ENCODE peak calls at places on chromosomes 16 and 17, in four cellular contexts. S, A, Y and W are unnamed samples.

GRCh38 chr17:79174905-79175856 is 100.6 kb downstream of the ENGASE start:
- DNase-seq in S (no peak), A (peak), Y (no peak), W (peak)

GRCh38 chr16:27179500-27180072 is 23.7 kb upstream of the KDM8 start:
- DNase-seq in S (peak), A (peak), Y (peak), W (peak)

GRCh38 chr17:51325471-51325870 is 65.1 kb downstream of the UTP18 start:
- DNase-seq in S (no peak), A (no peak), Y (no peak), W (no peak)

GRCh38 chr17:15247891-15248529 is 17.1 kb downstream of the PMP22 start:
- DNase-seq in S (no peak), A (peak), Y (no peak), W (no peak)

GRCh38 chr16:15601212-15601879 is 41.6 kb downstream of the MARF1 start:
- DNase-seq in S (no peak), A (no peak), Y (no peak), W (no peak)

GRCh38 chr16:82735176-82735575 is 108.4 kb downstream of the CDH13 start:
- DNase-seq in S (no peak), A (no peak), Y (no peak), W (no peak)

GRCh38 chr17:16287563-16288027 is 65.7 kb downstream of the CENPV start:
- DNase-seq in S (no peak), A (peak), Y (peak), W (peak)

GRCh38 chr16:50925758-50926357 is 184.0 kb downstream of the CYLD start:
- DNase-seq in S (no peak), A (peak), Y (no peak), W (no peak)

GRCh38 chr17:57044976-57045867 is 39.8 kb upstream of the AKAP1 start:
- DNase-seq in S (no peak), A (no peak), Y (no peak), W (no peak)

GRCh38 chr16:54297154-54297553 is 10.6 kb upstream of the IRX3 start:
- DNase-seq in S (no peak), A (no peak), Y (no peak), W (no peak)

GRCh38 chr16:13561276-13561675 is 358.7 kb upstream of the ERCC4 start:
- DNase-seq in S (no peak), A (no peak), Y (no peak), W (no peak)

GRCh38 chr17:37292429-37293139 is 83.2 kb upstream of the C17orf78 start:
- DNase-seq in S (no peak), A (no peak), Y (peak), W (no peak)

GRCh38 chr17:78034429-78035091 is 76.1 kb downstream of the TNRC6C start:
- DNase-seq in S (no peak), A (peak), Y (no peak), W (peak)

GRCh38 chr17:42248351-42249179 is 27.6 kb downstream of the STAT5B start:
- DNase-seq in S (peak), A (no peak), Y (peak), W (peak)

GRCh38 chr17:47218896-47219430 is 9.8 kb downstream of the MYL4 start:
- DNase-seq in S (no peak), A (no peak), Y (no peak), W (no peak)

GRCh38 chr17:5391678-5392077 is 27.8 kb downstream of the NUP88 start:
- DNase-seq in S (no peak), A (no peak), Y (no peak), W (no peak)

GRCh38 chr16:65702707-65703402 is 581.0 kb upstream of the CDH11 start:
- DNase-seq in S (no peak), A (no peak), Y (no peak), W (no peak)

GRCh38 chr16:11141409-11142260 is 114.4 kb downstream of the SOCS1 start:
- DNase-seq in S (no peak), A (no peak), Y (no peak), W (no peak)

GRCh38 chr17:5184284-5184683 is 7.4 kb downstream of the ZNF594 start:
- DNase-seq in S (no peak), A (no peak), Y (no peak), W (no peak)

GRCh38 chr17:35184274-35184673 is 9.9 kb downstream of the SLC35G3 start:
- DNase-seq in S (no peak), A (no peak), Y (no peak), W (no peak)

GRCh38 chr17:68909066-68909465 is 46.1 kb downstream of the ABCA8 start:
- DNase-seq in S (peak), A (peak), Y (peak), W (peak)

GRCh38 chr17:77282524-77283515 is 142.1 kb downstream of the SEC14L1 start:
- DNase-seq in S (peak), A (no peak), Y (peak), W (no peak)

DNA sequence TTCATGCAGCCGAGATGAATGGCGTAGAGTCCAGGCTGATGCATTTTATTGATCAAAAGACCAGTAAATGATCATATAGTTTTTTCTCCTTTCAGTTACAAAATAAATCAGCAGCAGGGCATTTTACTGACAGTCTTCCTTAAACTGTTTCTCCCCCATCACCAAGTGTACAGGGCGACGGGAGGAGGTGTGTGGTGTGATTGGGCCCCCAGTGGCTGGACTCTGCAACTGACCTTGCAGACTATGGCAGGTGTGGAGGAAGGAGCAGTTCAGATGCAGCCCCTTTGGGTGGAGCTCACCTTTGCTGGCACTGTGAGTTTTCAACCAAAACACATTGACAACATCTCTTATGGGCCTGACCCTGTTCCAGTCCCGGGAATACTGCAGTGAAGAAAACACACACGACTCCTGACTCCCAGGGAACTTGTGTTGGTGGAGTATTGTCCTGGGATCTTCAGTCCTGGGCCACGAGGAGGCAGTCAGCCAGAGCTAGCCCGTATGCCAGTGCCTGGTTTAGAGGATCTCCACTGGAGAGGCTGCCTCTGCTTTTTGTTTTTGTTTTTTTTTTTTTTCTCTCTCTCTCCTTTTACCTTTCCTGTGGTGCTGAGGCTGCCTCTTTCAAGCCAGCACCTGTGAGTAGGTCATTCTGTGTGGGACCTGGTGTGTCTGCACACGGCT is 29.8 kb downstream of the KIAA0513 start:
- DNase-seq in S (no peak), A (no peak), Y (no peak), W (no peak)
- TF ChIP-seq CTCF in S (no peak), A (peak), Y (no peak), W (no peak)

GRCh38 chr17:17751996-17752821 is 71.0 kb downstream of the RAI1 start:
- DNase-seq in S (peak), A (peak), Y (peak), W (peak)
- TF ChIP-seq CTCF in S (peak), A (peak), Y (peak), W (peak)

DNA sequence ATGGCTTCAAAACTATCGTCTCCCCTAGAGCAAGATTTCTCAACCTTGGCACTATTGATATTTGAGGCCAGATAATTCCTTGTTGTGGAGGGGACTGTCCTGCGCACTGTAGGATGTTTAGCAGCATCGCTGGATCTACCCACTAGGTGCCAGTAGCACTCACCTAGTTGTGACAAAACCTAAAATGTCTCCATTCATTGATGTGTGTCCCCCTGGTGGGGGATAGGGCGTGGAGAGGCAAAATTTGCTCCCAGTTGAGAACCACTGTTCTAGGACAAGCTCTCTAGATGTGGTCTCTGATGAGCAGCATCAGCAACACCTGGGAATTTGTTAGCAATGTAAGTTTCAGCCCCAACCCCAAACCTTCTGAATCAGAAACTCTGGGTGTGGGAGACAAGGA is 259.0 kb downstream of the XYLT1 start:
- DNase-seq in S (no peak), A (no peak), Y (no peak), W (peak)
- TF ChIP-seq CTCF in S (no peak), A (peak), Y (no peak), W (peak)

DNA sequence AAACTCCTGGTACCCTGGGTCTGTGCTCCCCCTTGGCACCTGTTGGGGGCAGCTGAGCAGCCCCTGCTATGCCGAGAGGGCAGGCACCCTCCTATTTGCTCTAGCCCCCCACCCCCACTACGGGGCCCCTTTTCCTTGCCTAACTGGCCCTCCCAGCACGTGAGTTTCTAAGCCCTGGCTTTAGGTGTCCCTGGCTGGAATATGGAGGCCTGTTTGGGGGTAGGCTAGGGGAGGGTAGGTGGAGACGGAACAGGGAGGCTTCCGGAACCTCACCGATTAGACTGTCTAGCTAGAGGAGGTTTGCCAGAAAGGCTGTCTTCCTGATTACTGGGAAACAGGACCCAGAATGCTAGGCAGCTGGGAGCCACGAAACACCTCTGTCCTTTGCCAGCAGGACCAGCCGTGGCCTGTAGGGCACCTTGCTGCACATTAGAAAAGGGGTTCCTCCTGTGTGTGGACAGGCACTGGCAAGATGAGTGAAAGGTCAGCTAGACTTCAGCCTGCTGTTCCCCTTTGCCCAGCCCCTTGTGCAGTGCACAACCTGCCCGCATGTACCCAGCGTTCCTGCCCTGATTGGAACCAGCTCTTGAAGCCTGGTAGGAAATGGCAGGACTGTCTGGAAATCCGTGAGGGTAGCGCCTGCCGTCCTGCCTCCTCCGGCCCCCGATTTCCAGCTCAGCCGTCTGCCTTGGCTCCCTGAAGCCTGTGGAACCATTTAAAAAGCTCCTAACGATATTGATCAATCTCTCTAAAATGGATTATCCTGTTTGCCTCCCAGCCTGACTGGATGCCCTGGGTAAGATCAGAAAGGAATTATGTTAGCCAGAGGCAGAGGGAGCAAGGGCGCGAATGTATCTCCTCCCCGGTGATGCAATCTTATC is 83.4 kb upstream of the GSE1 start:
- DNase-seq in S (no peak), A (no peak), Y (no peak), W (no peak)
- TF ChIP-seq CTCF in S (no peak), A (no peak), Y (no peak), W (no peak)

DNA sequence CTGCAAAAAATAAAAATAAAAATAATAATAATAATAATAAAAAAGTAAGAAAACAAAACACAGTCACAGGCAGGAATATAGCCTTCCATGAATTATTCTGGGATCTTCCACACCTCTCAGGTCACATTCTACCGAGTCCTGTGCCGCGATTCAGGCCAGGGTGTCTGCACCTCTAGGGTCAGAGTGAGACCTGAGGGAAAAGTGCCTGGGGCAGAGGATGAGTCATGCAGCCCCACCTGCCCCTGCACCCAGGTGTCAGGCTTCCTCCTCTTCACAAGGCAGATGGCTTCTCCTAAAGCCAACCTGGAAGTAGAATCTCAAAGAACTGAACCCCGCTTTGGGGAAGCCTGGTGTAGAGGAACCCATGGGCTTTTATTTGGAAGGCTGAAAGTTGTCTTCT is 283.7 kb downstream of the CPPED1 start:
- DNase-seq in S (no peak), A (no peak), Y (no peak), W (no peak)
- TF ChIP-seq CTCF in S (no peak), A (no peak), Y (no peak), W (no peak)

DNA sequence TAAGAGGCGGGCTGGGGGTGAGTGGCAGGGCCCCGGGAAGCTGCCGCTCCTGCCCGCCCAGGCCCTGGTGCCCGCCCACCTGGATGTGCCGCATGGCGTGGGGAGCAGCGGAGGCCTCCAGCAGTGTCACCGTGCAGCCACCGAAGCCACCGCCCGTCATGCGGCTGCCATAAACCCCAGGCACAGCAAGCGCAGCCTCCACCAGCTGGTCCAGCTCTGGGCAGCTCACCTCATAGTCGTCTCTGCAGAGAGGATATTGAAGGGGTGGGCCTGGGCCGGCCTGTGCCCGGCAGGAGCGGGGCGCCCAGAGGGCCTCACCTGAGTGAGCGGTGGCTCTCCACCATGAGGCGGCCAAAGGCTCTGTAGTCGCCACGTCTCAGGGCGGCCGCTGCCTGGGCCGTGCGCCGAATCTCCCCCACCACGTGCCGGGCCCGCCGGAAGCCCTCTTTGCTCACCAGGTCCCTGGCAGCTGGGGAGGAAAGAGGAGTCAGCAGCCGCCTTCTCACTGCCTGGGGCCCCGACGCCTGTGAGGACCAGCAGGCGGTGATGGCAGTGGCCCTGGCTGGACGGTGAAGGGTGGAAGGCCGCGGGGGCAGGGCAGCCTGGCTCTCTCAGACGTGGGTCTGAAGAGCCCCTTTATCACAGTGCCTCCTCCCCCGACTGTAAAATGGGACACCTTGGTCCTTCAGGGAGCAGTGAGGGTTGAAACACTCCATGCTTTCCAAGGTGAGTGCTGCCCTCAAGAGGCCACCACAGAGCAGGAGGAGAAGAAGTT is 6.7 kb downstream of the GALK1 start:
- DNase-seq in S (no peak), A (no peak), Y (no peak), W (no peak)
- TF ChIP-seq CTCF in S (no peak), A (peak), Y (no peak), W (peak)

GRCh38 chr16:56424404-56424765 is 960 bp downstream of the AMFR start:
- DNase-seq in S (no peak), A (peak), Y (peak), W (no peak)
- TF ChIP-seq CTCF in S (no peak), A (no peak), Y (no peak), W (no peak)

GRCh38 chr16:685967-686366 is 1.8 kb upstream of the JMJD8 start:
- DNase-seq in S (no peak), A (no peak), Y (peak), W (peak)
- TF ChIP-seq CTCF in S (peak), A (peak), Y (peak), W (peak)

GRCh38 chr17:81200695-81201580 is 21.8 kb downstream of the CEP131 start:
- DNase-seq in S (peak), A (peak), Y (peak), W (peak)
- TF ChIP-seq CTCF in S (peak), A (peak), Y (peak), W (peak)